ENCODE peak calls at places on chromosome 2, in eight cellular contexts. One of them, this sample, is unnamed.
A peak's percentile ranks its signal among the peaks of the same experiment; 100 is the strongest.

GRCh38 chr2:62197017-62197586 is 1.2 kb downstream of the B3GNT2 start:
- DNase-seq in type B pancreatic cell: no peak
- DNase-seq in CD4-positive, CD25-positive, alpha-beta regulatory T cell: peak; percentile 73
- DNase-seq in activated T-helper 1 cell treated with anti-CD3 and anti-CD28 coated beads, Interleukin-2, amount 50 U/mL, for 16 hours: peak; percentile 11
- DNase-seq in posterior cingulate gyrus: no peak
- DNase-seq in amygdala: no peak
- DNase-seq in fibroblast of the aortic adventitia: no peak
- DNase-seq in WTC11: no peak
- DNase-seq in this sample: peak; percentile 68

GRCh38 chr2:170362895-170363582 is 185.1 kb downstream of the MYO3B start:
- DNase-seq in type B pancreatic cell: no peak
- DNase-seq in CD4-positive, CD25-positive, alpha-beta regulatory T cell: no peak
- DNase-seq in activated T-helper 1 cell treated with anti-CD3 and anti-CD28 coated beads, Interleukin-2, amount 50 U/mL, for 16 hours: no peak
- DNase-seq in posterior cingulate gyrus: no peak
- DNase-seq in amygdala: no peak
- DNase-seq in fibroblast of the aortic adventitia: no peak
- DNase-seq in WTC11: no peak
- DNase-seq in this sample: no peak

GRCh38 chr2:190634381-190634780 is 14.5 kb upstream of the NAB1 start:
- DNase-seq in type B pancreatic cell: no peak
- DNase-seq in CD4-positive, CD25-positive, alpha-beta regulatory T cell: no peak
- DNase-seq in activated T-helper 1 cell treated with anti-CD3 and anti-CD28 coated beads, Interleukin-2, amount 50 U/mL, for 16 hours: no peak
- DNase-seq in posterior cingulate gyrus: no peak
- DNase-seq in amygdala: no peak
- DNase-seq in fibroblast of the aortic adventitia: peak; percentile 65
- DNase-seq in WTC11: no peak
- DNase-seq in this sample: no peak

GRCh38 chr2:181774601-181775179 is 94.4 kb upstream of the NEUROD1 start:
- DNase-seq in type B pancreatic cell: no peak
- DNase-seq in CD4-positive, CD25-positive, alpha-beta regulatory T cell: no peak
- DNase-seq in activated T-helper 1 cell treated with anti-CD3 and anti-CD28 coated beads, Interleukin-2, amount 50 U/mL, for 16 hours: no peak
- DNase-seq in posterior cingulate gyrus: no peak
- DNase-seq in amygdala: no peak
- DNase-seq in fibroblast of the aortic adventitia: peak; percentile 57
- DNase-seq in WTC11: no peak
- DNase-seq in this sample: no peak

GRCh38 chr2:13021470-13021957 is 304.8 kb downstream of the TRIB2 start:
- DNase-seq in type B pancreatic cell: no peak
- DNase-seq in CD4-positive, CD25-positive, alpha-beta regulatory T cell: no peak
- DNase-seq in activated T-helper 1 cell treated with anti-CD3 and anti-CD28 coated beads, Interleukin-2, amount 50 U/mL, for 16 hours: no peak
- DNase-seq in posterior cingulate gyrus: no peak
- DNase-seq in amygdala: no peak
- DNase-seq in fibroblast of the aortic adventitia: peak; percentile 11
- DNase-seq in WTC11: no peak
- DNase-seq in this sample: no peak

GRCh38 chr2:64482765-64483504 is 29.0 kb downstream of the LGALSL start:
- DNase-seq in type B pancreatic cell: no peak
- DNase-seq in CD4-positive, CD25-positive, alpha-beta regulatory T cell: no peak
- DNase-seq in activated T-helper 1 cell treated with anti-CD3 and anti-CD28 coated beads, Interleukin-2, amount 50 U/mL, for 16 hours: no peak
- DNase-seq in posterior cingulate gyrus: no peak
- DNase-seq in amygdala: no peak
- DNase-seq in fibroblast of the aortic adventitia: no peak
- DNase-seq in WTC11: no peak
- DNase-seq in this sample: peak; percentile 76

GRCh38 chr2:9554841-9555337 is 741 bp downstream of the ADAM17 start:
- DNase-seq in type B pancreatic cell: no peak
- DNase-seq in CD4-positive, CD25-positive, alpha-beta regulatory T cell: peak; percentile 77
- DNase-seq in activated T-helper 1 cell treated with anti-CD3 and anti-CD28 coated beads, Interleukin-2, amount 50 U/mL, for 16 hours: no peak
- DNase-seq in posterior cingulate gyrus: no peak
- DNase-seq in amygdala: no peak
- DNase-seq in fibroblast of the aortic adventitia: peak; percentile 93
- DNase-seq in WTC11: no peak
- DNase-seq in this sample: peak; percentile 47

GRCh38 chr2:164015328-164016123 is 279.7 kb upstream of the FIGN start:
- DNase-seq in type B pancreatic cell: no peak
- DNase-seq in CD4-positive, CD25-positive, alpha-beta regulatory T cell: no peak
- DNase-seq in activated T-helper 1 cell treated with anti-CD3 and anti-CD28 coated beads, Interleukin-2, amount 50 U/mL, for 16 hours: no peak
- DNase-seq in posterior cingulate gyrus: no peak
- DNase-seq in amygdala: no peak
- DNase-seq in fibroblast of the aortic adventitia: peak; percentile 29
- DNase-seq in WTC11: no peak
- DNase-seq in this sample: no peak

GRCh38 chr2:28270456-28271146 is 122.1 kb upstream of the FOSL2 start:
- DNase-seq in type B pancreatic cell: no peak
- DNase-seq in CD4-positive, CD25-positive, alpha-beta regulatory T cell: no peak
- DNase-seq in activated T-helper 1 cell treated with anti-CD3 and anti-CD28 coated beads, Interleukin-2, amount 50 U/mL, for 16 hours: no peak
- DNase-seq in posterior cingulate gyrus: no peak
- DNase-seq in amygdala: no peak
- DNase-seq in fibroblast of the aortic adventitia: no peak
- DNase-seq in WTC11: no peak
- DNase-seq in this sample: no peak

GRCh38 chr2:237599465-237600110 is 9.1 kb upstream of the RAB17 start:
- DNase-seq in type B pancreatic cell: no peak
- DNase-seq in CD4-positive, CD25-positive, alpha-beta regulatory T cell: no peak
- DNase-seq in activated T-helper 1 cell treated with anti-CD3 and anti-CD28 coated beads, Interleukin-2, amount 50 U/mL, for 16 hours: no peak
- DNase-seq in posterior cingulate gyrus: no peak
- DNase-seq in amygdala: no peak
- DNase-seq in fibroblast of the aortic adventitia: no peak
- DNase-seq in WTC11: no peak
- DNase-seq in this sample: no peak

GRCh38 chr2:96325884-96326255 is 753 bp downstream of the ITPRIPL1 start:
- DNase-seq in type B pancreatic cell: no peak
- DNase-seq in CD4-positive, CD25-positive, alpha-beta regulatory T cell: peak; percentile 68
- DNase-seq in activated T-helper 1 cell treated with anti-CD3 and anti-CD28 coated beads, Interleukin-2, amount 50 U/mL, for 16 hours: no peak
- DNase-seq in posterior cingulate gyrus: no peak
- DNase-seq in amygdala: no peak
- DNase-seq in fibroblast of the aortic adventitia: no peak
- DNase-seq in WTC11: no peak
- DNase-seq in this sample: no peak

GRCh38 chr2:13260401-13260800 is 543.7 kb downstream of the TRIB2 start:
- DNase-seq in type B pancreatic cell: no peak
- DNase-seq in CD4-positive, CD25-positive, alpha-beta regulatory T cell: no peak
- DNase-seq in activated T-helper 1 cell treated with anti-CD3 and anti-CD28 coated beads, Interleukin-2, amount 50 U/mL, for 16 hours: no peak
- DNase-seq in posterior cingulate gyrus: no peak
- DNase-seq in amygdala: no peak
- DNase-seq in fibroblast of the aortic adventitia: no peak
- DNase-seq in WTC11: peak; percentile 29
- DNase-seq in this sample: no peak

GRCh38 chr2:120453635-120453998 is 107.7 kb downstream of the INHBB start:
- DNase-seq in type B pancreatic cell: no peak
- DNase-seq in CD4-positive, CD25-positive, alpha-beta regulatory T cell: no peak
- DNase-seq in activated T-helper 1 cell treated with anti-CD3 and anti-CD28 coated beads, Interleukin-2, amount 50 U/mL, for 16 hours: no peak
- DNase-seq in posterior cingulate gyrus: no peak
- DNase-seq in amygdala: no peak
- DNase-seq in fibroblast of the aortic adventitia: peak; percentile 34
- DNase-seq in WTC11: no peak
- DNase-seq in this sample: no peak

GRCh38 chr2:177171418-177171865 is 41.2 kb upstream of the HNRNPA3 start:
- DNase-seq in type B pancreatic cell: no peak
- DNase-seq in CD4-positive, CD25-positive, alpha-beta regulatory T cell: no peak
- DNase-seq in activated T-helper 1 cell treated with anti-CD3 and anti-CD28 coated beads, Interleukin-2, amount 50 U/mL, for 16 hours: no peak
- DNase-seq in posterior cingulate gyrus: no peak
- DNase-seq in amygdala: no peak
- DNase-seq in fibroblast of the aortic adventitia: peak; percentile 22
- DNase-seq in WTC11: no peak
- DNase-seq in this sample: no peak

GRCh38 chr2:240364582-240364960 is 70.9 kb upstream of the GPC1 start:
- DNase-seq in type B pancreatic cell: no peak
- DNase-seq in CD4-positive, CD25-positive, alpha-beta regulatory T cell: no peak
- DNase-seq in activated T-helper 1 cell treated with anti-CD3 and anti-CD28 coated beads, Interleukin-2, amount 50 U/mL, for 16 hours: no peak
- DNase-seq in posterior cingulate gyrus: peak; percentile 74
- DNase-seq in amygdala: no peak
- DNase-seq in fibroblast of the aortic adventitia: no peak
- DNase-seq in WTC11: no peak
- DNase-seq in this sample: no peak

GRCh38 chr2:33375054-33375453 is 101.4 kb upstream of the RASGRP3 start:
- DNase-seq in type B pancreatic cell: no peak
- DNase-seq in CD4-positive, CD25-positive, alpha-beta regulatory T cell: no peak
- DNase-seq in activated T-helper 1 cell treated with anti-CD3 and anti-CD28 coated beads, Interleukin-2, amount 50 U/mL, for 16 hours: no peak
- DNase-seq in posterior cingulate gyrus: no peak
- DNase-seq in amygdala: no peak
- DNase-seq in fibroblast of the aortic adventitia: peak; percentile 91
- DNase-seq in WTC11: no peak
- DNase-seq in this sample: no peak